ENCODE peak calls at places on chromosomes 11 and 22, in four cellular contexts. One of them, this sample, is unnamed.

GRCh38 chr11:35237345-35237744 is 98.4 kb downstream of the CD44 start:
- DNase-seq in EH: no peak
- DNase-seq in T-helper 2 cell: no peak
- DNase-seq in kidney: no peak
- DNase-seq in this sample: no peak

GRCh38 chr22:32326647-32327046 is 31.0 kb upstream of the RFPL3 start:
- DNase-seq in EH: no peak
- DNase-seq in kidney: no peak
- DNase-seq in T-helper 2 cell: no peak
- DNase-seq in this sample: no peak

GRCh38 chr11:63573881-63574855 is 11.0 kb upstream of the PLAAT2 start:
- DNase-seq in EH: peak
- DNase-seq in kidney: no peak
- DNase-seq in T-helper 2 cell: peak
- DNase-seq in this sample: peak

GRCh38 chr11:95641506-95641905 is 148.1 kb downstream of the FAM76B start:
- DNase-seq in kidney: no peak
- DNase-seq in T-helper 2 cell: peak
- DNase-seq in EH: no peak
- DNase-seq in this sample: no peak

GRCh38 chr11:22471405-22471804 is 133.2 kb downstream of the SLC17A6 start:
- DNase-seq in EH: no peak
- DNase-seq in T-helper 2 cell: no peak
- DNase-seq in kidney: no peak
- DNase-seq in this sample: no peak

GRCh38 chr11:111307472-111308108 is 9.2 kb downstream of the POU2AF3 start:
- DNase-seq in T-helper 2 cell: no peak
- DNase-seq in EH: no peak
- DNase-seq in kidney: no peak
- DNase-seq in this sample: no peak

GRCh38 chr22:32539631-32540449 is 65.2 kb downstream of the FBXO7 start:
- DNase-seq in EH: peak
- DNase-seq in T-helper 2 cell: peak
- DNase-seq in kidney: no peak
- DNase-seq in this sample: no peak

GRCh38 chr22:31075961-31076360 is 5.2 kb upstream of the SMTN start:
- DNase-seq in EH: peak
- DNase-seq in kidney: peak
- DNase-seq in T-helper 2 cell: no peak
- DNase-seq in this sample: peak

GRCh38 chr11:128894685-128895084 is 3.5 kb downstream of the KCNJ5 start:
- DNase-seq in EH: no peak
- DNase-seq in T-helper 2 cell: no peak
- DNase-seq in kidney: no peak
- DNase-seq in this sample: no peak

This sample was measured in AG10803.